ENCODE peak calls at places on chromosomes 13 and 19, in six cellular contexts. One of them, this sample, is unnamed.

GRCh38 chr13:113001251-113002140 is 32.5 kb downstream of the MCF2L start:
- DNase-seq in mesothelial cell of epicardium: peak
- DNase-seq in pancreas: peak
- DNase-seq in thoracic aorta: no peak
- DNase-seq in H1: no peak
- DNase-seq in CD4-positive, alpha-beta T cell: no peak
- DNase-seq in this sample: no peak

GRCh38 chr19:18093439-18094161 is 4.0 kb upstream of the MAST3 start:
- DNase-seq in mesothelial cell of epicardium: no peak
- DNase-seq in pancreas: no peak
- DNase-seq in thoracic aorta: no peak
- DNase-seq in H1: no peak
- DNase-seq in CD4-positive, alpha-beta T cell: no peak
- DNase-seq in this sample: no peak

GRCh38 chr13:24746618-24747247 is 17.2 kb upstream of the RNF17 start:
- DNase-seq in mesothelial cell of epicardium: no peak
- DNase-seq in pancreas: no peak
- DNase-seq in thoracic aorta: no peak
- DNase-seq in H1: peak
- DNase-seq in CD4-positive, alpha-beta T cell: no peak
- DNase-seq in this sample: no peak

GRCh38 chr13:110164706-110165105 is 142.3 kb downstream of the COL4A1 start:
- DNase-seq in mesothelial cell of epicardium: no peak
- DNase-seq in pancreas: no peak
- DNase-seq in thoracic aorta: no peak
- DNase-seq in H1: no peak
- DNase-seq in CD4-positive, alpha-beta T cell: no peak
- DNase-seq in this sample: no peak

GRCh38 chr19:44847144-44848035 is 1.3 kb downstream of the NECTIN2 start:
- DNase-seq in mesothelial cell of epicardium: peak
- DNase-seq in pancreas: peak
- DNase-seq in thoracic aorta: no peak
- DNase-seq in H1: peak
- DNase-seq in CD4-positive, alpha-beta T cell: no peak
- DNase-seq in this sample: no peak

GRCh38 chr13:65889368-65889767 is 1340.8 kb downstream of the PCDH9 start:
- DNase-seq in mesothelial cell of epicardium: no peak
- DNase-seq in pancreas: no peak
- DNase-seq in thoracic aorta: no peak
- DNase-seq in H1: no peak
- DNase-seq in CD4-positive, alpha-beta T cell: no peak
- DNase-seq in this sample: no peak

GRCh38 chr13:106917673-106918652 is 350.0 kb upstream of the ARGLU1 start:
- DNase-seq in mesothelial cell of epicardium: peak
- DNase-seq in pancreas: peak
- DNase-seq in thoracic aorta: peak
- DNase-seq in H1: peak
- DNase-seq in CD4-positive, alpha-beta T cell: peak
- DNase-seq in this sample: peak

GRCh38 chr19:55406869-55407624 is 541 bp downstream of the UBE2S start:
- DNase-seq in mesothelial cell of epicardium: no peak
- DNase-seq in pancreas: peak
- DNase-seq in thoracic aorta: no peak
- DNase-seq in H1: no peak
- DNase-seq in CD4-positive, alpha-beta T cell: peak
- DNase-seq in this sample: no peak

GRCh38 chr13:52010890-52011689 is at the start of gene ATP7B:
- DNase-seq in mesothelial cell of epicardium: no peak
- DNase-seq in pancreas: peak
- DNase-seq in thoracic aorta: no peak
- DNase-seq in H1: peak
- DNase-seq in CD4-positive, alpha-beta T cell: peak
- DNase-seq in this sample: no peak

GRCh38 chr13:113470073-113470472 is 16.8 kb upstream of the ADPRHL1 start:
- DNase-seq in mesothelial cell of epicardium: no peak
- DNase-seq in pancreas: no peak
- DNase-seq in thoracic aorta: no peak
- DNase-seq in H1: no peak
- DNase-seq in CD4-positive, alpha-beta T cell: no peak
- DNase-seq in this sample: no peak

GRCh38 chr13:109802936-109803335 is 16.6 kb upstream of the IRS2 start:
- DNase-seq in mesothelial cell of epicardium: no peak
- DNase-seq in pancreas: no peak
- DNase-seq in thoracic aorta: no peak
- DNase-seq in H1: no peak
- DNase-seq in CD4-positive, alpha-beta T cell: no peak
- DNase-seq in this sample: no peak

GRCh38 chr13:113084094-113084942 is 21.3 kb upstream of the F7 start:
- DNase-seq in mesothelial cell of epicardium: no peak
- DNase-seq in pancreas: no peak
- DNase-seq in thoracic aorta: no peak
- DNase-seq in H1: no peak
- DNase-seq in CD4-positive, alpha-beta T cell: no peak
- DNase-seq in this sample: no peak

GRCh38 chr13:36778083-36778671 is 40.8 kb upstream of the RFXAP start:
- DNase-seq in mesothelial cell of epicardium: no peak
- DNase-seq in pancreas: no peak
- DNase-seq in thoracic aorta: no peak
- DNase-seq in H1: peak
- DNase-seq in CD4-positive, alpha-beta T cell: no peak
- DNase-seq in this sample: no peak

GRCh38 chr19:43799502-43800142 is 2.6 kb downstream of the LYPD5 start:
- DNase-seq in mesothelial cell of epicardium: no peak
- DNase-seq in pancreas: no peak
- DNase-seq in thoracic aorta: no peak
- DNase-seq in H1: no peak
- DNase-seq in CD4-positive, alpha-beta T cell: no peak
- DNase-seq in this sample: no peak

GRCh38 chr19:8610041-8610927 is at the start of gene ADAMTS10:
- DNase-seq in mesothelial cell of epicardium: peak
- DNase-seq in pancreas: no peak
- DNase-seq in thoracic aorta: no peak
- DNase-seq in H1: peak
- DNase-seq in CD4-positive, alpha-beta T cell: peak
- DNase-seq in this sample: peak

GRCh38 chr19:45962021-45962420 is 11.6 kb downstream of the NOVA2 start:
- DNase-seq in mesothelial cell of epicardium: no peak
- DNase-seq in pancreas: no peak
- DNase-seq in thoracic aorta: no peak
- DNase-seq in H1: no peak
- DNase-seq in CD4-positive, alpha-beta T cell: no peak
- DNase-seq in this sample: no peak

GRCh38 chr19:44603201-44603945 is 10.0 kb upstream of the IGSF23 start:
- DNase-seq in mesothelial cell of epicardium: no peak
- DNase-seq in pancreas: no peak
- DNase-seq in thoracic aorta: no peak
- DNase-seq in H1: no peak
- DNase-seq in CD4-positive, alpha-beta T cell: no peak
- DNase-seq in this sample: no peak

GRCh38 chr19:2259331-2259730 is 3.1 kb upstream of the JSRP1 start:
- DNase-seq in mesothelial cell of epicardium: no peak
- DNase-seq in pancreas: no peak
- DNase-seq in thoracic aorta: no peak
- DNase-seq in H1: no peak
- DNase-seq in CD4-positive, alpha-beta T cell: no peak
- DNase-seq in this sample: no peak

GRCh38 chr19:2253106-2254051 is 2.8 kb downstream of the JSRP1 start:
- DNase-seq in mesothelial cell of epicardium: no peak
- DNase-seq in pancreas: no peak
- DNase-seq in thoracic aorta: no peak
- DNase-seq in H1: peak
- DNase-seq in CD4-positive, alpha-beta T cell: peak
- DNase-seq in this sample: no peak

GRCh38 chr19:2254052-2254872 is 2.0 kb downstream of the JSRP1 start:
- DNase-seq in mesothelial cell of epicardium: no peak
- DNase-seq in pancreas: no peak
- DNase-seq in thoracic aorta: no peak
- DNase-seq in H1: peak
- DNase-seq in CD4-positive, alpha-beta T cell: no peak
- DNase-seq in this sample: no peak

GRCh38 chr19:2255112-2255845 is 938 bp downstream of the JSRP1 start:
- DNase-seq in mesothelial cell of epicardium: no peak
- DNase-seq in pancreas: no peak
- DNase-seq in thoracic aorta: no peak
- DNase-seq in H1: no peak
- DNase-seq in CD4-positive, alpha-beta T cell: no peak
- DNase-seq in this sample: no peak

GRCh38 chr19:2255982-2256685 is at the start of gene JSRP1:
- DNase-seq in mesothelial cell of epicardium: no peak
- DNase-seq in pancreas: no peak
- DNase-seq in thoracic aorta: no peak
- DNase-seq in H1: no peak
- DNase-seq in CD4-positive, alpha-beta T cell: no peak
- DNase-seq in this sample: no peak
- TF ChIP-seq CTCF in mesothelial cell of epicardium: no peak
- TF ChIP-seq CTCF in pancreas: no peak
- TF ChIP-seq CTCF in thoracic aorta: no peak
- TF ChIP-seq CTCF in H1: no peak
- TF ChIP-seq CTCF in CD4-positive, alpha-beta T cell: no peak
- TF ChIP-seq CTCF in this sample: no peak

GRCh38 chr19:50721441-50722137 is 1.6 kb upstream of the CLEC11A start:
- DNase-seq in mesothelial cell of epicardium: no peak
- DNase-seq in pancreas: no peak
- DNase-seq in thoracic aorta: no peak
- DNase-seq in H1: no peak
- DNase-seq in CD4-positive, alpha-beta T cell: no peak
- DNase-seq in this sample: no peak

GRCh38 chr19:50723735-50724521 is 764 bp downstream of the CLEC11A start:
- DNase-seq in mesothelial cell of epicardium: no peak
- DNase-seq in pancreas: peak
- DNase-seq in thoracic aorta: no peak
- DNase-seq in H1: no peak
- DNase-seq in CD4-positive, alpha-beta T cell: no peak
- DNase-seq in this sample: no peak

GRCh38 chr19:50724522-50725217 is 1.5 kb downstream of the CLEC11A start:
- DNase-seq in mesothelial cell of epicardium: peak
- DNase-seq in pancreas: peak
- DNase-seq in thoracic aorta: peak
- DNase-seq in H1: peak
- DNase-seq in CD4-positive, alpha-beta T cell: peak
- DNase-seq in this sample: peak

GRCh38 chr19:50722248-50723013 is 733 bp upstream of the CLEC11A start:
- DNase-seq in mesothelial cell of epicardium: no peak
- DNase-seq in pancreas: no peak
- DNase-seq in thoracic aorta: no peak
- DNase-seq in H1: no peak
- DNase-seq in CD4-positive, alpha-beta T cell: no peak
- DNase-seq in this sample: no peak

GRCh38 chr19:50723069-50723468 is at the start of gene CLEC11A:
- DNase-seq in mesothelial cell of epicardium: no peak
- DNase-seq in pancreas: peak
- DNase-seq in thoracic aorta: no peak
- DNase-seq in H1: no peak
- DNase-seq in CD4-positive, alpha-beta T cell: no peak
- DNase-seq in this sample: peak
- TF ChIP-seq CTCF in mesothelial cell of epicardium: no peak
- TF ChIP-seq CTCF in pancreas: no peak
- TF ChIP-seq CTCF in thoracic aorta: no peak
- TF ChIP-seq CTCF in H1: no peak
- TF ChIP-seq CTCF in CD4-positive, alpha-beta T cell: no peak
- TF ChIP-seq CTCF in this sample: no peak

GRCh38 chr19:56633021-56633420 is 9.9 kb upstream of the SMIM17 start:
- DNase-seq in mesothelial cell of epicardium: no peak
- DNase-seq in pancreas: no peak
- DNase-seq in thoracic aorta: no peak
- DNase-seq in H1: no peak
- DNase-seq in CD4-positive, alpha-beta T cell: no peak
- DNase-seq in this sample: no peak

GRCh38 chr19:56639217-56639616 is 3.7 kb upstream of the SMIM17 start:
- DNase-seq in mesothelial cell of epicardium: no peak
- DNase-seq in pancreas: no peak
- DNase-seq in thoracic aorta: no peak
- DNase-seq in H1: no peak
- DNase-seq in CD4-positive, alpha-beta T cell: no peak
- DNase-seq in this sample: peak

GRCh38 chr19:56642711-56643459 is at the start of gene SMIM17:
- DNase-seq in mesothelial cell of epicardium: no peak
- DNase-seq in pancreas: no peak
- DNase-seq in thoracic aorta: no peak
- DNase-seq in H1: no peak
- DNase-seq in CD4-positive, alpha-beta T cell: no peak
- DNase-seq in this sample: no peak

GRCh38 chr19:56643460-56643763 is 453 bp downstream of the SMIM17 start:
- DNase-seq in mesothelial cell of epicardium: no peak
- DNase-seq in pancreas: no peak
- DNase-seq in thoracic aorta: no peak
- DNase-seq in H1: no peak
- DNase-seq in CD4-positive, alpha-beta T cell: no peak
- DNase-seq in this sample: no peak

DNA sequence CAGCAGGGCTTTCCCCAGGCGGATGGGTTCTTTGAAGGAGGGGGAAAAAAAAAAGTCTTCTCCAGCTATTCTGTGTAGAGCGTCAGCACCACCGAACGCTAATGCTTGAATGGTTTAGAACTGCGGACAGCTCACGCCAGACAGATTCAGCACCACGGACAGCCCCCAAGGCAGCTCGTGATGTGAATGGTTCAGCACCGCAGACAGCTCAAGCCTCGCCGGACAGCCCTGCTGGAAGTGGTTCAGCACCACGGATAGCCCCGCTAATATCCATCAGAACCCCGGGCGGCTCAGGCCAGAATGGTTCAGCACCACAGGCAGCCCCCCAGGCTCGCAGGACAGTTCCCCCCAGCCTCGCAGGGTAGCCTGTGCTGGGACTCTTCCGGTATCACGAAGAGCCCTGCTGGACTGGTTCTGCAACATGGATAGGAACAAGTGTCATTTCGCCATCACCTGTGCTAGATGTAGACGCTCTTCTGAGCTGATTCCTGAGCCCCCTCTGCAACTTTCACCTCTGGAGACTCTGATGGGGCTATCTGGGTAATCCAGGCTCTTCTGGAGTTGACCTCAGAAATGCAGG is 4.9 kb upstream of the SMIM17 start:
- DNase-seq in mesothelial cell of epicardium: no peak
- DNase-seq in pancreas: peak
- DNase-seq in thoracic aorta: no peak
- DNase-seq in H1: peak
- DNase-seq in CD4-positive, alpha-beta T cell: no peak
- DNase-seq in this sample: peak
- TF ChIP-seq CTCF in mesothelial cell of epicardium: no peak
- TF ChIP-seq CTCF in pancreas: no peak
- TF ChIP-seq CTCF in thoracic aorta: no peak
- TF ChIP-seq CTCF in H1: no peak
- TF ChIP-seq CTCF in CD4-positive, alpha-beta T cell: no peak
- TF ChIP-seq CTCF in this sample: no peak

DNA sequence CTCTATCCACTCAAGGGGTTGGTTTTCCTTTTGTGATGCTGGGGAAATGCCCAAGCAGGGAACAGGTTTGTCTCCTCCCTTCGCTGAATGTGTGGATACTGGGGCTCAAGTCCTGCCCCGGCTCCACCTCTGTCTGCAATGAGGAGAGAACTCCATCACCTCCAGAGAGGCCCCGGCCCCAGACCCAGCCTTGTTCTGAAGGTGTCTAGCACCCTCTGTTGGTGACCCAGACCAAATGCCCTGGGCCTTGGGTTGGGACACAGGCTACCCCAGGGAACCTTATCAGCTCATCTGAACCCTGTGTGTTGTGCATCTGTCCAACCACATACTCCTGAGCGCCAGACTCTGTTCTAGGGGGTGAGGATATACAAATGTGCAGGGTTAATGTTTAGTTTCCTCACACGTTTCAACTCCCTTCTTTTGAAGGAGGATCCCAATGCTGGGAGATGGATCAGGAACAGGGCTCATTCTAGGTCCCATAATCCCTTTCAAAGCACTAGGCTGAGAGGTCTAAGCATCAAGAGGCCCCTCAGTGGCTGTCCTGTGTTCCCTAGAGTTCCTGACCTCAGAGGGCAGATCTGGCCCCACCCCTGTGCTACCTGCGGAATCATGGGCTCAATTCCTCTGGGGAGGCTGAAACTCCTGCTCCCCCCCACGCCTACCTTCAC is 112.5 kb upstream of the SLC7A1 start:
- DNase-seq in mesothelial cell of epicardium: no peak
- DNase-seq in pancreas: peak
- DNase-seq in thoracic aorta: no peak
- DNase-seq in H1: peak
- DNase-seq in CD4-positive, alpha-beta T cell: peak
- DNase-seq in this sample: peak
- TF ChIP-seq CTCF in mesothelial cell of epicardium: no peak
- TF ChIP-seq CTCF in pancreas: peak
- TF ChIP-seq CTCF in thoracic aorta: peak
- TF ChIP-seq CTCF in H1: peak
- TF ChIP-seq CTCF in CD4-positive, alpha-beta T cell: no peak
- TF ChIP-seq CTCF in this sample: peak